ENCODE peak calls at places on chromosomes 12 and 14, in eight cellular contexts. W, L, U, F, K, T, G and Y are unnamed samples.

GRCh38 chr12:85829391-85829790 is 6.8 kb downstream of the RASSF9 start:
- DNase-seq in W (no peak), L (no peak), U (peak; percentile 82), F (peak; percentile 81), K (no peak), T (no peak), G (peak; percentile 55), Y (no peak)

GRCh38 chr14:74491952-74492351 is 1.2 kb downstream of the NPC2 start:
- DNase-seq in W (no peak), L (no peak), U (peak; percentile 43), F (peak; percentile 51), K (no peak), T (no peak), G (no peak), Y (no peak)

GRCh38 chr12:88805286-88805685 is 225.0 kb upstream of the KITLG start:
- DNase-seq in W (no peak), L (no peak), U (no peak), F (no peak), K (no peak), T (no peak), G (no peak), Y (no peak)

GRCh38 chr12:7373226-7373625 is 69.4 kb downstream of the ACSM4 start:
- DNase-seq in W (no peak), L (no peak), U (no peak), F (no peak), K (no peak), T (no peak), G (no peak), Y (peak; percentile 78)

GRCh38 chr14:22739423-22739822 is 27.1 kb upstream of the OXA1L start:
- DNase-seq in W (no peak), L (no peak), U (peak; percentile 7), F (no peak), K (no peak), T (no peak), G (no peak), Y (no peak)

GRCh38 chr14:50366115-50366514 is 30.6 kb downstream of the CDKL1 start:
- DNase-seq in W (no peak), L (no peak), U (no peak), F (no peak), K (no peak), T (no peak), G (no peak), Y (no peak)

GRCh38 chr12:111784953-111785352 is 18.2 kb downstream of the ALDH2 start:
- DNase-seq in W (no peak), L (no peak), U (no peak), F (no peak), K (no peak), T (no peak), G (no peak), Y (no peak)

GRCh38 chr12:38141861-38142260 is 174.7 kb upstream of the ALG10B start:
- DNase-seq in W (no peak), L (no peak), U (no peak), F (no peak), K (no peak), T (no peak), G (no peak), Y (no peak)

GRCh38 chr12:91127751-91128150 is 16.5 kb upstream of the LUM start:
- DNase-seq in W (no peak), L (no peak), U (peak; percentile 67), F (peak; percentile 30), K (no peak), T (no peak), G (peak; percentile 57), Y (no peak)

GRCh38 chr14:60915781-60916180 is 65.1 kb downstream of the TRMT5 start:
- DNase-seq in W (no peak), L (no peak), U (no peak), F (no peak), K (no peak), T (no peak), G (no peak), Y (no peak)

GRCh38 chr12:67512061-67512460 is 136.5 kb upstream of the DYRK2 start:
- DNase-seq in W (no peak), L (no peak), U (peak; percentile 78), F (no peak), K (no peak), T (no peak), G (no peak), Y (no peak)

GRCh38 chr12:15546102-15546701 is 223.9 kb downstream of the PTPRO start:
- DNase-seq in W (no peak), L (no peak), U (no peak), F (no peak), K (no peak), T (no peak), G (no peak), Y (no peak)

GRCh38 chr12:59649203-59649602 is 53.4 kb downstream of the SLC16A7 start:
- DNase-seq in W (no peak), L (no peak), U (peak; percentile 6), F (peak; percentile 35), K (no peak), T (no peak), G (no peak), Y (no peak)

GRCh38 chr12:67035121-67035520 is 234.0 kb upstream of the CAND1 start:
- DNase-seq in W (no peak), L (no peak), U (no peak), F (no peak), K (no peak), T (no peak), G (no peak), Y (no peak)

GRCh38 chr12:53670966-53671365 is 4.9 kb downstream of the ATP5MC2 start:
- DNase-seq in W (no peak), L (no peak), U (no peak), F (peak; percentile 21), K (no peak), T (no peak), G (no peak), Y (no peak)

GRCh38 chr12:60201891-60202290 is 606.1 kb downstream of the SLC16A7 start:
- DNase-seq in W (no peak), L (no peak), U (peak; percentile 39), F (no peak), K (no peak), T (no peak), G (no peak), Y (no peak)

GRCh38 chr12:86712425-86712843 is 456.2 kb upstream of the MGAT4C start:
- DNase-seq in W (no peak), L (no peak), U (peak; percentile 99), F (peak; percentile 98), K (no peak), T (no peak), G (peak; percentile 95), Y (no peak)

GRCh38 chr12:95173392-95174251 is 43.6 kb downstream of the FGD6 start:
- DNase-seq in W (peak; percentile 87), L (no peak), U (peak; percentile 96), F (peak; percentile 96), K (peak; percentile 75), T (peak; percentile 68), G (peak; percentile 89), Y (no peak)

GRCh38 chr12:57230381-57231155 is 1.1 kb downstream of the SHMT2 start:
- DNase-seq in W (no peak), L (no peak), U (no peak), F (no peak), K (no peak), T (no peak), G (no peak), Y (no peak)

GRCh38 chr12:67968725-67969124 is 20.5 kb upstream of the IFNG-AS1 start:
- DNase-seq in W (no peak), L (no peak), U (no peak), F (no peak), K (no peak), T (no peak), G (no peak), Y (no peak)

GRCh38 chr12:119383206-119383605 is 48.7 kb downstream of the CCDC60 start:
- DNase-seq in W (no peak), L (no peak), U (no peak), F (no peak), K (no peak), T (no peak), G (no peak), Y (no peak)

GRCh38 chr14:77086017-77086727 is 11.9 kb upstream of the CIPC start:
- DNase-seq in W (no peak), L (no peak), U (peak; percentile 72), F (peak; percentile 71), K (no peak), T (no peak), G (peak; percentile 67), Y (no peak)

GRCh38 chr12:110577717-110578521 is 5.2 kb downstream of the PPTC7 start:
- DNase-seq in W (no peak), L (no peak), U (peak; percentile 93), F (peak; percentile 94), K (no peak), T (no peak), G (peak; percentile 94), Y (no peak)

GRCh38 chr14:87810711-87811110 is 182.3 kb downstream of the GALC start:
- DNase-seq in W (no peak), L (no peak), U (no peak), F (no peak), K (no peak), T (no peak), G (no peak), Y (no peak)

GRCh38 chr14:69152181-69152943 is 557 bp downstream of the DCAF5 start:
- DNase-seq in W (peak; percentile 15), L (no peak), U (peak; percentile 51), F (peak; percentile 30), K (peak; percentile 49), T (peak; percentile 53), G (no peak), Y (peak; percentile 52)

GRCh38 chr12:70150230-70150629 is 93.0 kb upstream of the CNOT2 start:
- DNase-seq in W (no peak), L (no peak), U (no peak), F (no peak), K (no peak), T (no peak), G (no peak), Y (no peak)

GRCh38 chr14:76186318-76187027 is 34.8 kb downstream of the GPATCH2L start:
- DNase-seq in W (no peak), L (no peak), U (no peak), F (no peak), K (no peak), T (no peak), G (no peak), Y (no peak)

GRCh38 chr12:31250179-31250578 is 75.8 kb downstream of the SINHCAF start:
- DNase-seq in W (no peak), L (no peak), U (no peak), F (no peak), K (no peak), T (no peak), G (no peak), Y (no peak)
- TF ChIP-seq CTCF in W (no peak), L (no peak), U (no peak), F (no peak), K (no peak), T (no peak), G (no peak), Y (no peak)

GRCh38 chr14:37124617-37125016 is 47.8 kb downstream of the SLC25A21 start:
- DNase-seq in W (no peak), L (no peak), U (no peak), F (peak; percentile 40), K (no peak), T (no peak), G (no peak), Y (no peak)
- TF ChIP-seq CTCF in W (no peak), L (no peak), U (no peak), F (peak; percentile 37), K (no peak), T (no peak), G (peak; percentile 45), Y (no peak)

GRCh38 chr14:70616646-70617045 is 16.2 kb upstream of the MED6 start:
- DNase-seq in W (no peak), L (no peak), U (no peak), F (peak; percentile 65), K (no peak), T (no peak), G (no peak), Y (no peak)
- TF ChIP-seq CTCF in W (no peak), L (no peak), U (no peak), F (no peak), K (no peak), T (no peak), G (no peak), Y (no peak)

GRCh38 chr12:114226241-114226928 is 179.6 kb downstream of the TBX5 start:
- DNase-seq in W (no peak), L (no peak), U (no peak), F (no peak), K (no peak), T (no peak), G (no peak), Y (no peak)
- TF ChIP-seq CTCF in W (no peak), L (no peak), U (no peak), F (no peak), K (no peak), T (no peak), G (no peak), Y (no peak)